ENCODE peak calls at places on chromosomes 4 and X, in nine cellular contexts. J is DND-41, D is GM23338, A is bronchial epithelial cell, X is transverse colon, G is Peyer's patch, Y is fibroblast of lung, R is endodermal cell, U is left lung. Z is an unnamed sample.
A peak's percentile ranks its signal among the peaks of the same experiment; 100 is the strongest.

GRCh38 chr4:55296076-55296475 is 50.0 kb upstream of the SRD5A3 start:
- DNase-seq in J (no peak), D (no peak), A (no peak), X (no peak), G (no peak), Y (no peak), R (no peak), U (no peak), Z (no peak)

GRCh38 chr4:122481766-122482405 is 25.4 kb upstream of the IL2 start:
- DNase-seq in J (no peak), D (no peak), A (no peak), X (no peak), G (no peak), Y (peak; percentile 29), R (no peak), U (no peak), Z (no peak)

GRCh38 chr4:37934096-37934495 is 26.1 kb upstream of the PTTG2 start:
- DNase-seq in J (no peak), D (no peak), A (no peak), X (no peak), G (no peak), Y (no peak), R (no peak), U (no peak), Z (no peak)

GRCh38 chr4:128068927-128069326 is 7.8 kb downstream of the LARP1B start:
- DNase-seq in J (no peak), D (peak; percentile 78), A (peak; percentile 30), X (no peak), G (peak; percentile 61), Y (peak; percentile 24), R (peak; percentile 82), U (no peak), Z (no peak)

GRCh38 chr4:43337707-43338106 is 445.2 kb downstream of the GRXCR1 start:
- DNase-seq in J (no peak), D (no peak), A (peak; percentile 79), X (no peak), G (no peak), Y (peak; percentile 82), R (no peak), U (no peak), Z (no peak)

GRCh38 chr4:182862921-182863320 is 54.3 kb downstream of the DCTD start:
- DNase-seq in J (no peak), D (no peak), A (peak; percentile 14), X (peak; percentile 53), G (no peak), Y (no peak), R (peak; percentile 64), U (peak; percentile 84), Z (no peak)

GRCh38 chrX:107571296-107571998 is 56.9 kb upstream of the PRPS1 start:
- DNase-seq in J (no peak), D (no peak), A (peak; percentile 94), X (no peak), G (no peak), Y (peak; percentile 97), R (no peak), U (no peak), Z (no peak)

GRCh38 chr4:80219301-80220025 is 22.2 kb downstream of the PRDM8 start:
- DNase-seq in J (no peak), D (peak; percentile 50), A (no peak), X (no peak), G (no peak), Y (peak; percentile 56), R (peak; percentile 58), U (no peak), Z (no peak)

GRCh38 chr4:2449051-2449450 is 19.9 kb upstream of the RNF4 start:
- DNase-seq in J (no peak), D (no peak), A (no peak), X (no peak), G (no peak), Y (no peak), R (no peak), U (peak; percentile 39), Z (no peak)

GRCh38 chr4:138845664-138846063 is 169.9 kb upstream of the NOCT start:
- DNase-seq in J (no peak), D (no peak), A (no peak), X (no peak), G (no peak), Y (peak; percentile 11), R (peak; percentile 35), U (no peak), Z (no peak)

GRCh38 chr4:53346920-53347852 is 18.7 kb downstream of the SCFD2 start:
- DNase-seq in J (no peak), D (no peak), A (peak; percentile 82), X (no peak), G (no peak), Y (peak; percentile 66), R (no peak), U (no peak), Z (no peak)

GRCh38 chr4:188042191-188042590 is 46.6 kb downstream of the ZFP42 start:
- DNase-seq in J (no peak), D (no peak), A (no peak), X (no peak), G (no peak), Y (no peak), R (no peak), U (no peak), Z (no peak)

GRCh38 chr4:119026662-119027444 is 108.8 kb upstream of the MYOZ2 start:
- DNase-seq in J (no peak), D (peak; percentile 19), A (no peak), X (peak; percentile 35), G (peak; percentile 50), Y (no peak), R (peak; percentile 63), U (no peak), Z (no peak)

GRCh38 chr4:7017446-7018048 is 25.6 kb upstream of the TADA2B start:
- DNase-seq in J (no peak), D (no peak), A (no peak), X (no peak), G (no peak), Y (no peak), R (no peak), U (no peak), Z (no peak)

GRCh38 chrX:153426204-153426603 is 14.9 kb downstream of the ZFP92 start:
- DNase-seq in J (no peak), D (no peak), A (no peak), X (no peak), G (no peak), Y (no peak), R (no peak), U (no peak), Z (no peak)

GRCh38 chr4:87654487-87655044 is 4.5 kb downstream of the DMP1 start:
- DNase-seq in J (no peak), D (peak; percentile 41), A (no peak), X (no peak), G (no peak), Y (no peak), R (no peak), U (no peak), Z (no peak)

GRCh38 chrX:41131766-41132165 is 46.5 kb downstream of the USP9X start:
- DNase-seq in J (no peak), D (no peak), A (no peak), X (no peak), G (no peak), Y (no peak), R (no peak), U (no peak), Z (no peak)

GRCh38 chr4:56857601-56858301 is 36.2 kb upstream of the SPINK2 start:
- DNase-seq in J (no peak), D (no peak), A (no peak), X (no peak), G (no peak), Y (no peak), R (no peak), U (no peak), Z (no peak)

DNA sequence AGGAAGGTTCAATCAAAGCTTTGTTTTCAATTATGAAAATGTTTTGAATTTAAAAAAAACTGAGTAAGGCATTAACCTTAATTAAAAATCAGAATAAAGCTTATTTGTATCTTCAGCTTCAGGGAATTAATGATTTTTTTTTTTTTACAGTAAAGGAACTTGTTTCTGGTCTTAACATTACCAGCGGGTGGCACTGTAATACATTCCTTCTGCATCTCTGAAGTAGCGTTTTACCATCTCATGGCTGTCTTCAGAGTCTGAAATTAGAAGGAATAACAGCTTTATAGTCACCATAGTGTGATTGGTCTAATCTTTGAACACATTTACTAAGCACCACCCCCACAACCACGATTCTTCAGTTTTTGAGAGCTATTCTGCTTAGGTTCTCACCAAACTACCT is 102.6 kb downstream of the IL1RAPL2 start:
- DNase-seq in J (no peak), D (peak; percentile 33), A (peak; percentile 33), X (no peak), G (no peak), Y (peak; percentile 39), R (no peak), U (no peak), Z (no peak)
- TF ChIP-seq CTCF in J (no peak), D (peak; percentile 48), A (peak; percentile 11), X (no peak), G (no peak), Y (no peak), R (peak; percentile 54), U (no peak), Z (no peak)

GRCh38 chr4:10105920-10106319 is 10.7 kb downstream of the WDR1 start:
- DNase-seq in J (no peak), D (no peak), A (no peak), X (no peak), G (no peak), Y (no peak), R (no peak), U (no peak), Z (no peak)
- H3K36me3 ChIP-seq in J (peaks cover 96% of the 10 kb centered on the region), D (peaks cover 17% of the 10 kb centered on the region), A (peaks cover 22% of the 10 kb centered on the region), X (no peaks in the 10 kb centered on the region), G (no peaks in the 10 kb centered on the region), Y (peaks cover 33% of the 10 kb centered on the region), R (peaks cover 88% of the 10 kb centered on the region), U (peaks cover 70% of the 10 kb centered on the region), Z (peaks cover 60% of the 10 kb centered on the region)

DNA sequence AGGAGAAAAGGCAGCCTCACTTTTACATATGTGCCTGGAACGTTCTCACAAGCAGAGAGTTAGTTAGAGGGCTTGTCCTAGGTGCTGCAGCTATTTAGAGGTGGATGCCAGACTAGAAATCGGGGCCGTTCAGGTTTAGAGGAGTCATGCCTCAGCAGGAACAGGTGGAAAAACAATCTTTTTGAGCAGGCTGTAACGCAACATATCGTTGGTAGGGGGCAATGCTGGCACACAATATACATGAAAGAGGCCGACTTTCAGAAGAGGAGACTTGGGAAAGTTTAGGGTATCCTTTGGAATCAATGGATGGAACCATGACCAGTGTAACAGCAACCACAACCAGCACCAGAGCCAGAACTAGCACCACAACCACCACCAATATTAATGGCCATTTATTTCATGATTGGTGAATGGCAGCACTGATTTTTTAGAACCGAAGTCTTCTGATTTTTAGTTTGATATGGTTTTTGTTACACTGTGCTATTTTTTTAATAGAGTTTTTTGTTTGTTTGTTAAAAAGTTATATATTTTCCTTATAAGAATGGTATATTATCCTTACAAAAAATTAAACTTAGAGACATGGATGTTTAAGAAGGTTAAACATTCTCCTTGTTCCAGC is 14.9 kb upstream of the PAQR3 start:
- DNase-seq in J (peak; percentile 41), D (peak; percentile 82), A (peak; percentile 20), X (no peak), G (no peak), Y (no peak), R (peak; percentile 73), U (no peak), Z (no peak)
- TF ChIP-seq CTCF in J (peak; percentile 83), D (peak; percentile 82), A (peak; percentile 45), X (no peak), G (peak; percentile 17), Y (peak; percentile 54), R (peak; percentile 78), U (no peak), Z (peak; percentile 64)

DNA sequence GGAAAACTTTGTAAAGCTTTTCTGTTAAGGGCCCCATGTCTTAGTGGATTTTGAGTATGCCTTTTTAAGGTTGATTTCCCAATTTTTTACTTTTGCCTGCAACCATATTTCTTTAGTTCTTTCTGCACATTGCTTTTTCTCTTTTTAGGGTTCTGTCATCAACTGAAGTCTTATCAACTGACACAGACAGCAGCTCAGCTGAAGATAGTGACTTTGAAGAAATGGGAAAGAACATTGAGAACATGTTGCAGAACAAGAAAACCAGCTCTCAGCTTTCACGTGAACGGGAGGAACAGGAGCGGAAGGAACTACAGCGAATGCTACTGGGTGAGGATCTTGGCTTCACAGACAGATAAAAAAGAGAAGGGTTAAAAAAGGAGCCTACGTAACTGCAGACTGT is 27.8 kb downstream of the TAF1 start:
- DNase-seq in J (no peak), D (no peak), A (no peak), X (no peak), G (no peak), Y (no peak), R (no peak), U (no peak), Z (no peak)
- H3K36me3 ChIP-seq in J (peaks cover 88% of the 10 kb centered on the region), D (peaks cover 26% of the 10 kb centered on the region), A (peaks cover 3% of the 10 kb centered on the region), X (peaks cover 6% of the 10 kb centered on the region), G (no peaks in the 10 kb centered on the region), Y (peaks cover 3% of the 10 kb centered on the region), R (peaks cover 74% of the 10 kb centered on the region), U (peaks cover 98% of the 10 kb centered on the region), Z (peaks cover 75% of the 10 kb centered on the region)

Z was measured in right atrium auricular region.